ENCODE peak calls at places on chromosomes 5 and 9, in nine cellular contexts. C, N, P, Q, X, L, H, O and V are unnamed samples.

GRCh38 chr9:129352157-129352870 is 174.3 kb upstream of the IER5L start:
- DNase-seq in C (no peak), L (no peak), X (peak; percentile 30), H (no peak), N (no peak), P (no peak), Q (no peak), O (no peak), V (no peak)

GRCh38 chr9:73183917-73184861 is 32.5 kb downstream of the ANXA1 start:
- DNase-seq in O (no peak), N (no peak), H (peak; percentile 25), L (no peak), P (peak; percentile 49), X (no peak), C (peak; percentile 8), Q (no peak), V (peak; percentile 46)

GRCh38 chr5:149310947-149311675 is 34.2 kb upstream of the GRPEL2 start:
- DNase-seq in X (no peak), H (no peak), C (no peak), Q (no peak), O (no peak), P (peak; percentile 32), N (no peak), L (no peak), V (no peak)

GRCh38 chr5:40033411-40033810 is 608.6 kb upstream of the DAB2 start:
- DNase-seq in X (peak; percentile 5), O (no peak), L (no peak), N (no peak), C (no peak), H (peak; percentile 89), Q (no peak), P (no peak), V (peak; percentile 84)

GRCh38 chr5:95422842-95423241 is 31.7 kb downstream of the FAM81B start:
- DNase-seq in Q (no peak), L (no peak), X (no peak), O (no peak), H (no peak), C (no peak), P (no peak), N (no peak), V (peak; percentile 49)

GRCh38 chr5:180007582-180007981 is 64.0 kb downstream of the RNF130 start:
- DNase-seq in H (no peak), L (no peak), O (no peak), P (no peak), Q (no peak), X (no peak), N (no peak), C (no peak), V (no peak)

GRCh38 chr9:127418037-127418471 is 6.1 kb upstream of the ZNF79 start:
- DNase-seq in X (peak; percentile 63), P (peak; percentile 22), O (peak; percentile 16), N (no peak), H (peak; percentile 24), Q (no peak), L (no peak), C (no peak), V (no peak)

GRCh38 chr9:91117959-91118651 is 243.6 kb downstream of the AUH start:
- DNase-seq in N (no peak), C (peak; percentile 48), L (no peak), Q (peak; percentile 93), X (no peak), O (peak; percentile 36), H (no peak), P (no peak), V (peak; percentile 86)

GRCh38 chr5:134136771-134137170 is 22.3 kb downstream of the TCF7 start:
- DNase-seq in H (no peak), N (no peak), X (no peak), C (no peak), O (no peak), P (no peak), L (no peak), Q (no peak), V (no peak)

GRCh38 chr5:115389799-115390382 is 93.4 kb upstream of the CCDC112 start:
- DNase-seq in L (no peak), C (no peak), P (no peak), O (no peak), N (no peak), H (no peak), X (no peak), Q (no peak), V (no peak)

GRCh38 chr5:111703662-111704061 is 53.3 kb downstream of the NREP start:
- DNase-seq in Q (no peak), C (no peak), H (peak; percentile 33), P (no peak), X (no peak), O (no peak), L (peak; percentile 32), N (no peak), V (no peak)

GRCh38 chr5:60668715-60669304 is 31.2 kb downstream of the DEPDC1B start:
- DNase-seq in L (no peak), C (no peak), P (peak; percentile 34), X (no peak), H (peak; percentile 29), O (no peak), N (no peak), Q (no peak), V (peak; percentile 51)

GRCh38 chr5:43315262-43315661 is 2.0 kb upstream of the HMGCS1 start:
- DNase-seq in Q (no peak), L (no peak), X (peak; percentile 60), O (no peak), C (peak; percentile 63), H (no peak), P (peak; percentile 38), N (peak; percentile 79), V (no peak)

GRCh38 chr9:70410368-70410767 is 4.1 kb downstream of the KLF9 start:
- DNase-seq in H (no peak), P (peak; percentile 68), C (no peak), O (no peak), N (no peak), Q (no peak), X (no peak), L (no peak), V (peak; percentile 81)

GRCh38 chr5:347712-348284 is 26.3 kb downstream of the AHRR start:
- DNase-seq in P (no peak), O (no peak), X (no peak), Q (no peak), L (no peak), H (no peak), C (no peak), N (no peak), V (no peak)

GRCh38 chr5:76084496-76085285 is 1.5 kb downstream of the SV2C start:
- DNase-seq in P (no peak), C (no peak), Q (no peak), O (no peak), H (no peak), N (no peak), X (peak; percentile 30), L (no peak), V (no peak)

GRCh38 chr9:113875917-113876805 is at the start of gene ZNF618:
- DNase-seq in P (peak; percentile 34), Q (peak; percentile 73), X (peak; percentile 42), O (peak; percentile 9), C (no peak), H (peak; percentile 12), N (no peak), L (no peak), V (peak; percentile 28)

GRCh38 chr5:126285307-126285706 is 137.9 kb upstream of the GRAMD2B start:
- DNase-seq in X (no peak), N (no peak), L (no peak), C (no peak), P (no peak), H (no peak), Q (no peak), O (no peak), V (no peak)

GRCh38 chr9:6502399-6502798 is 89.4 kb downstream of the UHRF2 start:
- DNase-seq in H (no peak), L (no peak), Q (no peak), N (peak; percentile 18), O (no peak), C (no peak), P (peak; percentile 53), X (no peak), V (peak; percentile 17)

GRCh38 chr9:3468407-3469205 is 57.2 kb downstream of the RFX3 start:
- DNase-seq in N (no peak), H (no peak), Q (no peak), L (no peak), X (no peak), P (no peak), O (no peak), C (peak; percentile 24), V (no peak)

GRCh38 chr5:52788505-52788821 is 747 bp downstream of the ITGA1 start:
- DNase-seq in C (no peak), O (no peak), H (no peak), N (no peak), Q (no peak), L (no peak), X (no peak), P (no peak), V (no peak)

GRCh38 chr5:72648511-72648910 is 141.3 kb upstream of the ZNF366 start:
- DNase-seq in L (no peak), X (no peak), O (no peak), P (no peak), Q (no peak), H (no peak), C (no peak), N (no peak), V (peak; percentile 46)

GRCh38 chr5:153699035-153699434 is 208.6 kb downstream of the GRIA1 start:
- DNase-seq in Q (no peak), O (no peak), N (no peak), P (no peak), X (no peak), C (no peak), H (no peak), L (no peak), V (peak; percentile 20)